ENCODE peak calls at places on chromosomes 1 and 21, in four cellular contexts. C is CD8-positive, alpha-beta T cell; H is ovary; P is breast epithelium. T is an unnamed sample.

GRCh38 chr1:144551543-144552424 is 40.9 kb upstream of the PPIAL4F start:
- DNase-seq in P (peak; percentile 87), C (peak; percentile 65), H (no peak), T (peak; percentile 92)

GRCh38 chr1:16236091-16236494 is 890 bp downstream of the CPLANE2 start:
- DNase-seq in P (no peak), H (no peak), C (peak; percentile 48), T (peak; percentile 48)

GRCh38 chr1:975896-976683 is 5.8 kb downstream of the PERM1 start:
- DNase-seq in P (peak; percentile 77), C (peak; percentile 73), H (peak; percentile 24), T (peak; percentile 45)

GRCh38 chr1:32047701-32048100 is 25.0 kb upstream of the TMEM39B start:
- DNase-seq in P (no peak), H (no peak), C (no peak), T (no peak)

GRCh38 chr1:58717979-58718378 is 18.1 kb upstream of the MYSM1 start:
- DNase-seq in H (no peak), C (peak; percentile 13), P (no peak), T (no peak)

GRCh38 chr1:7301346-7301993 is 469.6 kb upstream of the VAMP3 start:
- DNase-seq in P (no peak), H (no peak), C (no peak), T (no peak)

GRCh38 chr1:110260194-110260593 is 50.1 kb downstream of the KCNC4 start:
- DNase-seq in H (no peak), P (no peak), C (no peak), T (no peak)

GRCh38 chr1:2376261-2376741 is 15.1 kb downstream of the MORN1 start:
- DNase-seq in P (no peak), C (no peak), H (peak; percentile 18), T (no peak)

GRCh38 chr21:29005696-29006095 is 13.0 kb upstream of the LTN1 start:
- DNase-seq in H (no peak), P (no peak), C (no peak), T (no peak)

GRCh38 chr1:207959141-207959825 is 48.4 kb upstream of the CD34 start:
- DNase-seq in P (peak; percentile 67), C (no peak), H (peak; percentile 92), T (no peak)
- H3K4me3 ChIP-seq in P (peak overlapping the region; percentile 50), C (peak overlapping the region; percentile 31), H (peak overlapping the region; percentile 45), T (no peak overlapping the region)

GRCh38 chr1:62040450-62040849 is 154.2 kb upstream of the L1TD1 start:
- DNase-seq in C (no peak), P (no peak), H (no peak), T (no peak)

GRCh38 chr1:62040973-62041372 is 153.7 kb upstream of the L1TD1 start:
- DNase-seq in C (no peak), P (no peak), H (no peak), T (no peak)

GRCh38 chr1:62037274-62037673 is 157.4 kb upstream of the L1TD1 start:
- DNase-seq in H (no peak), C (no peak), P (no peak), T (no peak)

GRCh38 chr1:62034790-62035189 is 159.9 kb upstream of the L1TD1 start:
- DNase-seq in C (no peak), H (no peak), P (no peak), T (no peak)

GRCh38 chr1:62038594-62039284 is 155.9 kb upstream of the L1TD1 start:
- DNase-seq in C (no peak), P (no peak), H (no peak), T (no peak)
- TF ChIP-seq CTCF in C (no peak), P (no peak), H (no peak), T (no peak)

GRCh38 chr1:45979074-45979777 is 153.2 kb downstream of the PIK3R3 start:
- DNase-seq in P (no peak), H (no peak), C (no peak), T (peak; percentile 95)

GRCh38 chr1:45979778-45980176 is 152.7 kb downstream of the PIK3R3 start:
- DNase-seq in H (no peak), C (no peak), P (no peak), T (no peak)

GRCh38 chr1:45982359-45982758 is 150.1 kb downstream of the PIK3R3 start:
- DNase-seq in H (no peak), C (no peak), P (no peak), T (no peak)

GRCh38 chr1:45987204-45987603 is 145.2 kb downstream of the PIK3R3 start:
- DNase-seq in H (no peak), P (no peak), C (no peak), T (no peak)

DNA sequence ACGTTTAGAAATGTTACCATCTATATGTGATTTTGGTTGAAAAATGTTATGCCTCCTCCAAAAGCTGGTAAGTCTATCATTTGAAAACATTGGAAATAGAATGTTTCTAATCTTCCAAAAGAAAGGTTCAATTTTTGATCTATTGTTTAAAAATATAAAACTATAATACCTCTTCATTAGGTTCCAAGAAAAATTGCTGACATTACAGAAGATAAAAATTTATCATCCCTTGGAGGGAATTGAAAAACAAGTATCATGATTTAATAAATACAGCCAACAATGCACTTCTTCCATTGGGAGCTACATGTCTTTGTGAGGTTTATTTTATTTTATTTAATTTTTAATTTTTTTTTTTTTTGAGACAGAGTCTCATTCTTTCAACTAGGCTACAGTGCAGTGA is 148.5 kb downstream of the PIK3R3 start:
- DNase-seq in H (no peak), P (no peak), C (no peak), T (no peak)
- H3K4me3 ChIP-seq in H (no peak overlapping the region), P (no peak overlapping the region), C (no peak overlapping the region), T (no peak overlapping the region)

GRCh38 chr21:46245213-46245915 is 16.8 kb upstream of the LSS start:
- DNase-seq in P (no peak), H (no peak), C (no peak), T (no peak)
- TF ChIP-seq CTCF in P (no peak), H (no peak), C (no peak), T (no peak)

DNA sequence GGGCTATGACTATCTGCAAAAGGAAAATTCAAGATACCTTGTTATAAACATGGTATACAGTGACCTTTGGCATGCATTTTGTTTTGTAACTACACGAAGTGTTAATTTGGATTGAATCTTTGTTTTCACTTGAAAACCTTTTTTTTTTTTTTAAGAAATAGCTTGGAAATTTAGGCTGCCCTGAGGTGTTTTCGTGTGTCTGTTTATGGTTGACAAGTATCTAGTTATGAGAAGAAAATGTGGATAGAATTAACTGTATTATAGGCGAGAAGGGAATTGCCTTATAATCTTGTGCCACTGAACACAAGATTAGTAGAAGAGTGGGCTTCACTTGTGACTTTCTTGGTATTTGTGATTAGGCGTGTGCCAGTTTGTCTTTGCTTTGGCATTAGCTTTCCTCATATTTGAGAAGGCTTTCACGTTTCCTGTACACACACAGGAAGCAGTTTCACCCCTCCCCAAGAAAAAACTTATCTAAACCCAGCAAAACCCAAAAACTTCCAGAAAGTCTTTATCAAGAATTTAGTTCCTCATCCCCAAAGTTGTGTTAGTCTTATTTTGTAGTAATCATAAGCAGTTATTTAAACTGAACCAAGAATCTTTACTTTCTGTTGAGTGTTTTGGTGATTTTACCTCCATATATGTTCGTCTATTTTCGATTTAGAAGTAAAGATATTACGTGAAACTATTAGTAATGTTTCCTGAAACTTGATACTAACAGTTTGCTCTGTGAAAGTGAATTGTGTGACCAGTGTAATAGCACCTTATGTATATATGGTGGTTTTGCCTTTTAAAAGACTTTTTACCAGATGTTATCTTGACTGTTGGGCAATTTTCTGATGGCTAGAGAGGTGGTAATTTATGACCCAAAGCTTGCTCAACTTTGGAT is 3.8 kb downstream of the DYRK1A start:
- DNase-seq in P (no peak), C (no peak), H (no peak), T (no peak)
- H3K4me3 ChIP-seq in P (no peak overlapping the region), C (peak overlapping the region; percentile 86), H (peak overlapping the region; percentile 99), T (peak overlapping the region; percentile 76)

DNA sequence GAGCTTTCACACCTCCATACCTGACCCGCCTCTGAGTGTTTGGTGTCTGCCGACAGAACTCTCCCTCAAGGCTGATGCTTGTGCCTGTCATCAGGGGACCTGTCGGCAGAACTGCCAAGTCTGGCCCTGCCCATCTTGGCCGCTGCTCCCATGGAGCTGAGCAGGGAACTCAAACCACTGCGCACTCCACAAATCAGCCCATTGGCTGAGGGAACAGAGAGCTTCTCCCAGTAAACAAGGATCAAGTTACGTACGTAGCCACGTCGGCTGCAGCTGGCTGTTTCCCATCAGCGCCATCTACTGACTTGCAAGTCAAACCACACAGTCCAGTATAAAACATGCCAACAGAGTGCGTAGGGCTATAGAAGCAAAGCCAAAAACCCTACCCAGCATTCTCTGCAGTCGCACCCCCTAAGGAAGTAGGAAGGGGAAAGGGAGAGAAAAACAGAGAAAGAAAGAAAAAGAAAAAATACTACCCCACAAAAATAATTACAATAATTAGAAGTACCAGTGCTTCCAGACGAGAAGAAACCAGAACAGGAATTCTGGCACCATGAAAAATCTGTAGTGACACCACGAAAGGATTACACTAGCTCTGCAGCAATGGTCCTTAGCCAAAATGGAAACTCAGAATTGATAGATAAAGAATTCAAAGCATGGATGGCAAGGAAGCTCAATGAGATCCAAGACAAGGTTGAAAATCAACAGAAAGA is 13.1 kb downstream of the KRTAP13-1 start:
- DNase-seq in C (no peak), H (no peak), P (peak; percentile 59), T (peak; percentile 98)
- TF ChIP-seq CTCF in C (no peak), H (no peak), P (no peak), T (peak; percentile 88)

GRCh38 chr1:181016563-181016962 is 6.1 kb downstream of the STX6 start:
- DNase-seq in H (no peak), P (no peak), C (no peak), T (no peak)
- H3K4me3 ChIP-seq in H (no peak overlapping the region), P (no peak overlapping the region), C (no peak overlapping the region), T (no peak overlapping the region)